ENCODE peak calls at places on chromosomes 4 and X, in six cellular contexts. A is MCF 10A, C is mucosa of descending colon, O is tibial nerve, D is progenitor cell of endocrine pancreas, L is brain microvascular endothelial cell. G is an unnamed sample.

GRCh38 chrX:97401154-97401553 is 517.4 kb downstream of the RPA4 start:
- DNase-seq in A (no peak), C (no peak), O (no peak), D (no peak), L (no peak), G (no peak)

GRCh38 chrX:149829751-149830191 is 48.0 kb downstream of the MAGEA9 start:
- DNase-seq in A (peak), C (no peak), O (no peak), D (no peak), L (peak), G (no peak)

GRCh38 chrX:19678941-19679340 is 163.6 kb upstream of the MAP3K15 start:
- DNase-seq in A (peak), C (no peak), O (no peak), D (no peak), L (no peak), G (no peak)

GRCh38 chrX:72624194-72624593 is 51.6 kb upstream of the HDAC8 start:
- DNase-seq in A (no peak), C (no peak), O (no peak), D (no peak), L (no peak), G (no peak)

GRCh38 chr4:61522312-61522711 is 322.2 kb downstream of the ADGRL3 start:
- DNase-seq in A (no peak), C (no peak), O (no peak), D (no peak), L (no peak), G (no peak)

GRCh38 chr4:118348886-118349285 is 3.9 kb downstream of the PRSS12 start:
- DNase-seq in A (peak), C (peak), O (no peak), D (no peak), L (no peak), G (no peak)

GRCh38 chr4:84479663-84480062 is 19.4 kb downstream of the NKX6-1 start:
- DNase-seq in A (no peak), C (no peak), O (no peak), D (no peak), L (no peak), G (no peak)

GRCh38 chr4:101114936-101115372 is 232.4 kb downstream of the PPP3CA start:
- DNase-seq in A (peak), C (no peak), O (no peak), D (no peak), L (peak), G (no peak)

GRCh38 chr4:8538703-8539567 is 41.3 kb upstream of the GPR78 start:
- DNase-seq in A (peak), C (no peak), O (no peak), D (no peak), L (peak), G (no peak)

GRCh38 chrX:83771664-83772063 is 89.3 kb upstream of the CYLC1 start:
- DNase-seq in A (no peak), C (no peak), O (no peak), D (no peak), L (no peak), G (no peak)
- TF ChIP-seq CTCF in A (no peak), C (no peak), O (no peak), D (peak), L (no peak), G (no peak)

DNA sequence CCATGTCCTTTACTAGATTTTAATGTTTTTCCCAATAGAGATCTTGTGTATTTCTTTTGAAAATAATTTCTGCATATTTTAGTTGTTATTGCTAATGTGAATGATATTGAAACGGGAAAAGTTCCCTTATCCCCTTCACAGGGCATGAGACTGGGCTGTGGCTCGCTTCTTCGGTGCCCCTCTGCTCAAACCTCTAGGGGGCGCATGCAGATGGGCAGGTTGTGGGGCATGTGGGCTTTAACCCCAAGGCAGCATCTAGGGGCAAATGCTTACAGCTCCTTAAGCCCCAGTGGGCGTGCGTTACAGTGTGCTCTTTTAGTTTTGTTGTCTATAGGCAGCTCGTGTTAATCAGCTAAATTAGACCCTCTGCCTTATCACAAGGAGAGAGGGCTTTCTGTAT is 194.7 kb downstream of the OPHN1 start:
- DNase-seq in A (peak), C (no peak), O (no peak), D (no peak), L (no peak), G (no peak)
- TF ChIP-seq CTCF in A (peak), C (no peak), O (no peak), D (peak), L (peak), G (no peak)

DNA sequence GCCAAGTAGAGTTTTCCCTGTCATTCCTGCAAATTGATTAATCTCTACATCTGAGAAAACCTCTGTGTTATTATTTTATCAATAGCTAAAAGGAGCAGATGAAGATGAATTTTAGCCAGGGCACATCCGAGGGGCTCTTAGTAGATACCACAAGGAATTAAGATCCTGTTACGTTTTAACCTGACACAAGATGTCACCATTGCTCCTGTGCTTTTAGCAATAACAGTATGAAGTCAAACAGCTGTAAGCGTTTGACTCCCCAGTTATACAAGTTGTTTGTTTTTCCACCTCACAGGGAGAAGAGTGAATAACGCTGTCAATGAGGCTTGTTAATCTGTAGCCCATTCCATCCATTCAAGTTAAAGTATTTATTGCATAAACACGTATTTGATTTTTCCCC is 76.0 kb upstream of the AP1S2 start:
- DNase-seq in A (peak), C (no peak), O (no peak), D (no peak), L (no peak), G (no peak)
- TF ChIP-seq CTCF in A (peak), C (no peak), O (no peak), D (peak), L (peak), G (no peak)

GRCh38 chr4:5385741-5386251 is 322.6 kb downstream of the EVC2 start:
- DNase-seq in A (no peak), C (peak), O (no peak), D (no peak), L (no peak), G (no peak)

GRCh38 chr4:5386921-5387320 is 321.4 kb downstream of the EVC2 start:
- DNase-seq in A (no peak), C (no peak), O (no peak), D (no peak), L (no peak), G (no peak)

GRCh38 chr4:5391492-5391891 is 316.9 kb downstream of the EVC2 start:
- DNase-seq in A (no peak), C (no peak), O (no peak), D (no peak), L (no peak), G (no peak)

GRCh38 chr4:5389756-5390155 is 318.6 kb downstream of the EVC2 start:
- DNase-seq in A (no peak), C (no peak), O (no peak), D (no peak), L (no peak), G (no peak)

DNA sequence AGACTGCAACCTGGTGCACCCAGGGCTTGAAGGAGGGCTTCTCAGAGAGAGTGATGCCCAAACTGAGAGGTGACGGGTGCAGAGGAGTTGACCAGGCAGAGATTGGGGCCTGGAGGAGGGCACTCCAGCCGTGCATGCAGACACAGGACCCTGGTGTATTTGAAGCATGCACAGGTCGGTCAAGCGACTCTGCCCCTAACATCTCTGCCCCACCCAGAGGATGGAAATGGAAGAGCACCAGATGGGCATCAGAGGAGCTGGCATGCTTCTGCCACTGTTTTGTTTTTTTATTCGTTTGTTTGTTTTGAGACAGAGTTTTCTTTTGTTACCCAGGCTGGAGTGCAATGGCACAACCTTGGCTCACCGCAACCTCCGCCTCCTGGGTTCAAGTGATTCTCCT is 320.9 kb downstream of the EVC2 start:
- DNase-seq in A (no peak), C (no peak), O (no peak), D (no peak), L (no peak), G (no peak)
- TF ChIP-seq CTCF in A (no peak), C (no peak), O (no peak), D (no peak), L (peak), G (no peak)

GRCh38 chr4:91028223-91028622 is 901.0 kb downstream of the CCSER1 start:
- DNase-seq in A (no peak), C (no peak), O (no peak), D (no peak), L (no peak), G (no peak)

GRCh38 chr4:91025240-91026173 is 898.3 kb downstream of the CCSER1 start:
- DNase-seq in A (no peak), C (no peak), O (no peak), D (no peak), L (no peak), G (no peak)
- TF ChIP-seq CTCF in A (no peak), C (no peak), O (no peak), D (no peak), L (no peak), G (no peak)

DNA sequence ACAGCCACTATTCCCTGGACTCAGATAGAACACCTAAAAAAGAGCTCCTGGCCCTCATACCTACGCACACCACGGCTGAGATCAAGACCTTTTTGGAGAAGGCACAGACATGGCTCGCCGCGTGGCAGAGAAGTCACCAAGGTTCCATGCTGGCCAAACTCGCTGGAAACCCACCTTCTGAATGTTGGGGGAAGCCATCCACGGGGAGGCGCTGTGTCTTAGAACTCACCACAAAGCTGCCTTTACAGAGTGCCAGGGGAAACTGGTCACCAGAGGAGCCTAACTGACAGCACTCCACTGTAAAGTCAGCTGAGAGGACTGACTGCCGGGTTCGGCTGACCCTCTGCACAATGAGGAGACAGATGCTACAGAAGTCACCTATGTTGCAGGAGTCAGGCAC is 97.9 kb downstream of the NEUROG2 start:
- DNase-seq in A (no peak), C (no peak), O (no peak), D (no peak), L (no peak), G (no peak)
- TF ChIP-seq CTCF in A (no peak), C (no peak), O (no peak), D (no peak), L (no peak), G (no peak)

GRCh38 chr4:59994118-59994517 is 1206.0 kb upstream of the ADGRL3 start:
- DNase-seq in A (no peak), C (no peak), O (no peak), D (no peak), L (no peak), G (no peak)
- TF ChIP-seq CTCF in A (no peak), C (no peak), O (no peak), D (peak), L (peak), G (no peak)

DNA sequence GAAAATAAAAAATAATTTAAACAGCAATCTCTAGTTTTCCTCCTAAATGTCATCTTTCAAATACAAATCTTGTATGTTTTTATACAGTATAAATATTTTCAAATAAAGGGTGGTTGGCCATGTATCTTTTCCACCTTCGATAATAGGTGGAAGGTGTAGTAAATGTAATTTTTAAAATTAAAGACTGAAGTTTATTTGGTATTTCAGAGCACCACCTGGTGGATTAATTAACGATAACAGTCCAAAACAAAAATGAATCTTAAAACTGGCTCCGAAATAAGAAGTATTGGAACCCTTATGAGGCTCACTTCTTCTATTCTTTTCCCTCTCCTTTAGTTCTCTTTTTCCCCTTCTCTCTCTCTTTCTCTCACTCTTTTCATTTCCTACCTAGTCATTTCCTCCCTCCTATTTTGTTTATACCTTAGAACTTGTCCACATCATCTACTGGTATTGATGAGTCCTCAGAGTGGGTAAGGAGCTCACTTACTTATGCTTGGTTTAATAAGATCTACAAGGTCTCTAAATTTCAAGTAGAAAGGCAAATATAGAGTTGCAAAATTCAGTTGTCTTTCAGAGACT is 82.9 kb upstream of the EXOC1L start:
- DNase-seq in A (peak), C (no peak), O (no peak), D (no peak), L (no peak), G (no peak)
- TF ChIP-seq CTCF in A (peak), C (no peak), O (peak), D (peak), L (no peak), G (no peak)

GRCh38 chr4:116150152-116150551 is 935.2 kb downstream of the TRAM1L1 start:
- DNase-seq in A (no peak), C (no peak), O (no peak), D (no peak), L (no peak), G (no peak)
- TF ChIP-seq CTCF in A (no peak), C (no peak), O (no peak), D (no peak), L (no peak), G (no peak)

GRCh38 chrX:27619459-27619858 is 29.3 kb downstream of the DCAF8L2 start:
- DNase-seq in A (no peak), C (no peak), O (no peak), D (no peak), L (no peak), G (no peak)

GRCh38 chrX:27622883-27623282 is 32.7 kb downstream of the DCAF8L2 start:
- DNase-seq in A (no peak), C (no peak), O (no peak), D (no peak), L (no peak), G (no peak)

GRCh38 chrX:27619975-27620374 is 29.8 kb downstream of the DCAF8L2 start:
- DNase-seq in A (peak), C (no peak), O (no peak), D (no peak), L (no peak), G (no peak)
- TF ChIP-seq CTCF in A (peak), C (no peak), O (peak), D (peak), L (peak), G (no peak)

G was measured in activated B cell treated with CpG ODN at 0.5 μM for 24 hours.